ENCODE peak calls at places on chromosomes 12 and 14, in six cellular contexts. One of them, this sample, is unnamed.

GRCh38 chr14:34782031-34782430 is 67.6 kb upstream of the CFL2 start:
- DNase-seq in AG04450: no peak
- DNase-seq in stomach: no peak
- DNase-seq in RWPE1: no peak
- DNase-seq in WTC11: no peak
- DNase-seq in suprapubic skin: no peak
- DNase-seq in this sample: no peak

GRCh38 chr12:89781161-89781560 is 72.5 kb upstream of the ATP2B1 start:
- DNase-seq in suprapubic skin: no peak
- DNase-seq in stomach: no peak
- DNase-seq in WTC11: no peak
- DNase-seq in AG04450: no peak
- DNase-seq in RWPE1: no peak
- DNase-seq in this sample: no peak

GRCh38 chr14:72613196-72613974 is 280.5 kb downstream of the DPF3 start:
- DNase-seq in RWPE1: no peak
- DNase-seq in stomach: peak; percentile 80
- DNase-seq in WTC11: no peak
- DNase-seq in suprapubic skin: peak; percentile 77
- DNase-seq in AG04450: no peak
- DNase-seq in this sample: no peak

GRCh38 chr12:26116829-26117228 is 8.0 kb downstream of the BHLHE41 start:
- DNase-seq in RWPE1: no peak
- DNase-seq in stomach: no peak
- DNase-seq in WTC11: no peak
- DNase-seq in AG04450: no peak
- DNase-seq in suprapubic skin: no peak
- DNase-seq in this sample: no peak

GRCh38 chr12:116594325-116595038 is 35.3 kb downstream of the MAP1LC3B2 start:
- DNase-seq in stomach: no peak
- DNase-seq in suprapubic skin: no peak
- DNase-seq in WTC11: no peak
- DNase-seq in AG04450: no peak
- DNase-seq in RWPE1: no peak
- DNase-seq in this sample: no peak

GRCh38 chr14:65299837-65300236 is 112.7 kb upstream of the FUT8 start:
- DNase-seq in RWPE1: no peak
- DNase-seq in suprapubic skin: no peak
- DNase-seq in stomach: peak; percentile 85
- DNase-seq in AG04450: no peak
- DNase-seq in WTC11: no peak
- DNase-seq in this sample: no peak

GRCh38 chr14:34461334-34462131 is 507 bp downstream of the SPTSSA start:
- DNase-seq in WTC11: peak; percentile 59
- DNase-seq in stomach: peak; percentile 59
- DNase-seq in AG04450: no peak
- DNase-seq in suprapubic skin: peak; percentile 81
- DNase-seq in RWPE1: peak; percentile 46
- DNase-seq in this sample: peak; percentile 52

GRCh38 chr14:99192823-99193222 is 79.2 kb downstream of the BCL11B start:
- DNase-seq in AG04450: no peak
- DNase-seq in WTC11: no peak
- DNase-seq in stomach: no peak
- DNase-seq in RWPE1: no peak
- DNase-seq in suprapubic skin: no peak
- DNase-seq in this sample: no peak

GRCh38 chr14:57957441-57957840 is 91.5 kb upstream of the SLC35F4 start:
- DNase-seq in WTC11: no peak
- DNase-seq in AG04450: no peak
- DNase-seq in stomach: no peak
- DNase-seq in RWPE1: no peak
- DNase-seq in suprapubic skin: no peak
- DNase-seq in this sample: no peak

GRCh38 chr14:57963071-57963470 is 97.2 kb upstream of the SLC35F4 start:
- DNase-seq in stomach: no peak
- DNase-seq in WTC11: no peak
- DNase-seq in AG04450: no peak
- DNase-seq in suprapubic skin: no peak
- DNase-seq in RWPE1: no peak
- DNase-seq in this sample: no peak

GRCh38 chr14:57960946-57961792 is 95.3 kb upstream of the SLC35F4 start:
- DNase-seq in RWPE1: no peak
- DNase-seq in stomach: no peak
- DNase-seq in WTC11: no peak
- DNase-seq in AG04450: no peak
- DNase-seq in suprapubic skin: no peak
- DNase-seq in this sample: no peak

GRCh38 chr14:57961793-57962075 is 95.8 kb upstream of the SLC35F4 start:
- DNase-seq in stomach: no peak
- DNase-seq in WTC11: no peak
- DNase-seq in AG04450: no peak
- DNase-seq in suprapubic skin: no peak
- DNase-seq in RWPE1: no peak
- DNase-seq in this sample: no peak

GRCh38 chr14:57962293-57962996 is 96.6 kb upstream of the SLC35F4 start:
- DNase-seq in RWPE1: no peak
- DNase-seq in stomach: no peak
- DNase-seq in WTC11: peak; percentile 81
- DNase-seq in suprapubic skin: no peak
- DNase-seq in AG04450: no peak
- DNase-seq in this sample: no peak
- TF ChIP-seq CTCF in RWPE1: no peak
- TF ChIP-seq CTCF in stomach: no peak
- TF ChIP-seq CTCF in WTC11: no peak
- TF ChIP-seq CTCF in suprapubic skin: no peak
- TF ChIP-seq CTCF in AG04450: no peak
- TF ChIP-seq CTCF in this sample: no peak

DNA sequence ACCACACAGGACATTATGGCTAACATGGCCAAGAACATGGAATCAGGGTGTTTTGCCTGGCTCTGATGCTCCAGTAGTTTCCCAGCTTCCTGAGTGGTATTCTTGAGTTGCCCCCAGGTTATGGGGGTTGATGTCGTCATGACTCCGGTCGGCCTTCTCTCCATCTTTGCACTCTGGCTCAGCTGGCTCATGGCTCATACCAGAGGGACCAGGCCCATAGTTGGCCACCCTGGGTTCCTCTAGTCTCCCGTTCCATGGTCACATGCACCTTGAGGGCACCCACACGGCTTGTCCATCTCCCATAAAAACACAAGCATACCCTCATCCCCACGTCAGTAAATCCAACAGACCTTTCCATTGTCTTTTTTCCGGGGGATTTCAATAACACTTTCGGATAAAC is 23.7 kb upstream of the MAPKAPK5 start:
- DNase-seq in RWPE1: no peak
- DNase-seq in suprapubic skin: no peak
- DNase-seq in WTC11: no peak
- DNase-seq in AG04450: no peak
- DNase-seq in stomach: no peak
- DNase-seq in this sample: no peak
- TF ChIP-seq CTCF in RWPE1: no peak
- TF ChIP-seq CTCF in suprapubic skin: no peak
- TF ChIP-seq CTCF in WTC11: no peak
- TF ChIP-seq CTCF in AG04450: no peak
- TF ChIP-seq CTCF in stomach: no peak
- TF ChIP-seq CTCF in this sample: no peak

GRCh38 chr14:20904393-20905029 is 13.3 kb downstream of the RNASE3 start:
- DNase-seq in stomach: no peak
- DNase-seq in suprapubic skin: no peak
- DNase-seq in RWPE1: no peak
- DNase-seq in WTC11: peak; percentile 59
- DNase-seq in AG04450: no peak
- DNase-seq in this sample: no peak
- TF ChIP-seq CTCF in stomach: no peak
- TF ChIP-seq CTCF in suprapubic skin: no peak
- TF ChIP-seq CTCF in RWPE1: no peak
- TF ChIP-seq CTCF in WTC11: no peak
- TF ChIP-seq CTCF in AG04450: no peak
- TF ChIP-seq CTCF in this sample: no peak

GRCh38 chr12:39451977-39452376 is 9.1 kb upstream of the KIF21A start:
- DNase-seq in stomach: no peak
- DNase-seq in suprapubic skin: no peak
- DNase-seq in WTC11: no peak
- DNase-seq in AG04450: no peak
- DNase-seq in RWPE1: no peak
- DNase-seq in this sample: no peak
- TF ChIP-seq CTCF in stomach: no peak
- TF ChIP-seq CTCF in suprapubic skin: no peak
- TF ChIP-seq CTCF in WTC11: no peak
- TF ChIP-seq CTCF in AG04450: no peak
- TF ChIP-seq CTCF in RWPE1: no peak
- TF ChIP-seq CTCF in this sample: no peak

GRCh38 chr12:81942588-81942987 is 183.4 kb upstream of the PPFIA2 start:
- DNase-seq in suprapubic skin: no peak
- DNase-seq in AG04450: no peak
- DNase-seq in stomach: no peak
- DNase-seq in WTC11: no peak
- DNase-seq in RWPE1: no peak
- DNase-seq in this sample: no peak
- TF ChIP-seq CTCF in suprapubic skin: no peak
- TF ChIP-seq CTCF in AG04450: no peak
- TF ChIP-seq CTCF in stomach: no peak
- TF ChIP-seq CTCF in WTC11: no peak
- TF ChIP-seq CTCF in RWPE1: no peak
- TF ChIP-seq CTCF in this sample: no peak

GRCh38 chr14:32366256-32366655 is 37.2 kb downstream of the AKAP6 start:
- DNase-seq in AG04450: no peak
- DNase-seq in WTC11: no peak
- DNase-seq in RWPE1: no peak
- DNase-seq in stomach: no peak
- DNase-seq in suprapubic skin: no peak
- DNase-seq in this sample: no peak
- TF ChIP-seq CTCF in AG04450: peak; percentile 14
- TF ChIP-seq CTCF in WTC11: no peak
- TF ChIP-seq CTCF in RWPE1: no peak
- TF ChIP-seq CTCF in stomach: no peak
- TF ChIP-seq CTCF in suprapubic skin: no peak
- TF ChIP-seq CTCF in this sample: no peak

GRCh38 chr12:75820848-75821578 is 210.6 kb downstream of the PHLDA1 start:
- DNase-seq in stomach: no peak
- DNase-seq in AG04450: peak; percentile 93
- DNase-seq in RWPE1: peak; percentile 79
- DNase-seq in suprapubic skin: no peak
- DNase-seq in WTC11: no peak
- DNase-seq in this sample: no peak
- TF ChIP-seq CTCF in stomach: no peak
- TF ChIP-seq CTCF in AG04450: peak; percentile 27
- TF ChIP-seq CTCF in RWPE1: no peak
- TF ChIP-seq CTCF in suprapubic skin: no peak
- TF ChIP-seq CTCF in WTC11: no peak
- TF ChIP-seq CTCF in this sample: no peak

GRCh38 chr14:60008042-60008441 is 83.7 kb upstream of the PCNX4 start:
- DNase-seq in stomach: no peak
- DNase-seq in suprapubic skin: no peak
- DNase-seq in AG04450: no peak
- DNase-seq in RWPE1: peak; percentile 13
- DNase-seq in WTC11: no peak
- DNase-seq in this sample: no peak
- TF ChIP-seq CTCF in stomach: no peak
- TF ChIP-seq CTCF in suprapubic skin: no peak
- TF ChIP-seq CTCF in AG04450: no peak
- TF ChIP-seq CTCF in RWPE1: no peak
- TF ChIP-seq CTCF in WTC11: no peak
- TF ChIP-seq CTCF in this sample: no peak

This sample was measured in GM13977.